ENCODE peak calls at places on chromosomes 16 and 17, in seven cellular contexts. L is sigmoid colon, W is mucosa of gallbladder, C is HEK293T, G is NCI-H460, Q is NCI-H1436, X is thoracic aorta. K is an unnamed sample.

GRCh38 chr17:48718162-48718780 is 4.0 kb downstream of the PRAC1 start:
- DNase-seq in L (peak), W (no peak), C (no peak), X (no peak), G (no peak), Q (no peak), K (no peak)

GRCh38 chr16:4564661-4565267 is 8.6 kb downstream of the C16orf96 start:
- DNase-seq in L (no peak), W (no peak), G (no peak), Q (no peak), C (no peak), X (no peak), K (no peak)

GRCh38 chr17:64506201-64506575 is at the start of gene DDX5:
- DNase-seq in L (peak), W (peak), G (peak), Q (peak), X (peak), C (peak), K (peak)

GRCh38 chr16:69432069-69432468 is 7.7 kb downstream of the CYB5B start:
- DNase-seq in C (no peak), W (no peak), Q (no peak), X (no peak), L (no peak), G (no peak), K (no peak)

GRCh38 chr16:60432472-60432871 is 1603.8 kb downstream of the CDH8 start:
- DNase-seq in Q (no peak), L (no peak), C (no peak), W (no peak), X (no peak), G (no peak), K (no peak)

GRCh38 chr16:84628226-84628731 is 10.4 kb upstream of the COTL1 start:
- DNase-seq in C (no peak), G (no peak), W (no peak), L (no peak), X (no peak), Q (no peak), K (no peak)

GRCh38 chr17:4607773-4608187 is 23.5 kb downstream of the SMTNL2 start:
- DNase-seq in G (no peak), W (peak), X (no peak), L (peak), Q (no peak), C (peak), K (no peak)

GRCh38 chr17:72594248-72594647 is 473.4 kb downstream of the SOX9 start:
- DNase-seq in C (no peak), Q (no peak), L (no peak), W (no peak), X (no peak), G (no peak), K (no peak)

GRCh38 chr16:65469116-65469515 is 347.3 kb upstream of the CDH11 start:
- DNase-seq in Q (no peak), W (no peak), X (no peak), C (no peak), L (no peak), G (peak), K (no peak)

GRCh38 chr17:7851438-7852261 is 3.2 kb upstream of the TMEM88 start:
- DNase-seq in L (peak), W (peak), G (peak), C (peak), Q (peak), X (no peak), K (no peak)

GRCh38 chr17:82588266-82589175 is 59.7 kb downstream of the WDR45B start:
- DNase-seq in Q (no peak), X (no peak), C (no peak), W (no peak), L (no peak), G (no peak), K (no peak)

GRCh38 chr16:3983081-3983520 is 102.6 kb upstream of the CREBBP start:
- DNase-seq in G (peak), X (no peak), L (peak), W (peak), C (peak), Q (no peak), K (peak)

GRCh38 chr17:73393962-73394361 is 82.2 kb upstream of the CDC42EP4 start:
- DNase-seq in Q (no peak), X (no peak), G (no peak), C (no peak), L (no peak), W (no peak), K (peak)

GRCh38 chr16:11862489-11862888 is 11.1 kb upstream of the RSL1D1 start:
- DNase-seq in C (no peak), Q (no peak), X (no peak), W (no peak), L (no peak), G (no peak), K (no peak)